ENCODE peak calls at places on chromosomes 1 and 21, in seven cellular contexts. U is activated T-cell treated with anti-CD3 and anti-CD28 coated beads for 4 hours, I is DMS153, Y is transverse colon, R is sigmoid colon, V is ELR, C is EL. A is an unnamed sample.

GRCh38 chr1:24914226-24915069 is 15.6 kb downstream of the RUNX3 start:
- DNase-seq in U (no peak), I (no peak), Y (peak), R (no peak), V (peak), C (peak), A (no peak)

GRCh38 chr1:154940213-154940879 is 3.8 kb upstream of the PMVK start:
- DNase-seq in U (no peak), I (no peak), Y (no peak), R (no peak), V (no peak), C (no peak), A (no peak)

GRCh38 chr1:159900086-159900680 is at the start of gene CFAP45:
- DNase-seq in U (no peak), I (peak), Y (peak), R (peak), V (peak), C (peak), A (peak)

GRCh38 chr1:181662606-181663005 is 179.3 kb downstream of the CACNA1E start:
- DNase-seq in U (no peak), I (no peak), Y (no peak), R (no peak), V (no peak), C (no peak), A (no peak)

GRCh38 chr1:17531682-17532487 is 7.6 kb upstream of the ARHGEF10L start:
- DNase-seq in U (no peak), I (peak), Y (peak), R (peak), V (no peak), C (no peak), A (no peak)

GRCh38 chr1:246726255-246726679 is 2.1 kb downstream of the SCCPDH start:
- DNase-seq in U (no peak), I (no peak), Y (no peak), R (no peak), V (no peak), C (no peak), A (no peak)

GRCh38 chr1:21277178-21277577 is 13.1 kb downstream of the ECE1 start:
- DNase-seq in U (no peak), I (no peak), Y (no peak), R (peak), V (no peak), C (no peak), A (no peak)

GRCh38 chr1:25169610-25170009 is 62.7 kb downstream of the SYF2 start:
- DNase-seq in U (no peak), I (no peak), Y (no peak), R (no peak), V (no peak), C (no peak), A (no peak)

GRCh38 chr1:31660871-31661455 is 16.3 kb upstream of the PEF1 start:
- DNase-seq in U (no peak), I (no peak), Y (no peak), R (no peak), V (no peak), C (no peak), A (no peak)

GRCh38 chr1:22739648-22740385 is 29.2 kb downstream of the EPHB2 start:
- DNase-seq in U (no peak), I (no peak), Y (peak), R (no peak), V (peak), C (peak), A (no peak)

GRCh38 chr1:169048043-169048442 is 58.4 kb upstream of the ATP1B1 start:
- DNase-seq in U (no peak), I (no peak), Y (peak), R (no peak), V (no peak), C (no peak), A (no peak)

GRCh38 chr1:152110365-152110859 is 4.8 kb downstream of the TCHH start:
- DNase-seq in U (no peak), I (no peak), Y (no peak), R (no peak), V (peak), C (peak), A (peak)

GRCh38 chr21:15774590-15774989 is 44.8 kb downstream of the USP25 start:
- DNase-seq in U (no peak), I (no peak), Y (no peak), R (no peak), V (peak), C (peak), A (peak)

GRCh38 chr21:46605759-46606426 is 1.0 kb upstream of the S100B start:
- DNase-seq in U (no peak), I (no peak), Y (peak), R (no peak), V (no peak), C (no peak), A (no peak)

GRCh38 chr1:12591267-12591938 is 26.6 kb downstream of the DHRS3 start:
- DNase-seq in U (no peak), I (no peak), Y (peak), R (peak), V (no peak), C (no peak), A (no peak)

GRCh38 chr1:45554198-45554597 is 3.6 kb downstream of the AKR1A1 start:
- DNase-seq in U (no peak), I (no peak), Y (no peak), R (no peak), V (no peak), C (no peak), A (no peak)

GRCh38 chr1:230822092-230822581 is 46.2 kb downstream of the C1orf198 start:
- DNase-seq in U (no peak), I (no peak), Y (no peak), R (peak), V (no peak), C (no peak), A (no peak)

GRCh38 chr1:206435450-206435849 is 34.8 kb upstream of the IKBKE start:
- DNase-seq in U (no peak), I (no peak), Y (no peak), R (no peak), V (peak), C (peak), A (no peak)

GRCh38 chr1:7971024-7971423 is 9.5 kb downstream of the PARK7 start:
- DNase-seq in U (no peak), I (no peak), Y (no peak), R (no peak), V (no peak), C (no peak), A (no peak)

GRCh38 chr1:55428944-55429931 is 214.1 kb upstream of the USP24 start:
- DNase-seq in U (no peak), I (no peak), Y (peak), R (peak), V (peak), C (peak), A (peak)

GRCh38 chr1:202579806-202580205 is 130.4 kb downstream of the SYT2 start:
- DNase-seq in U (no peak), I (no peak), Y (no peak), R (no peak), V (peak), C (peak), A (peak)

GRCh38 chr1:151790940-151791651 is 796 bp upstream of the TDRKH start:
- DNase-seq in U (no peak), I (no peak), Y (peak), R (no peak), V (peak), C (peak), A (no peak)

GRCh38 chr21:29149771-29150425 is 19.5 kb downstream of the MAP3K7CL start:
- DNase-seq in U (no peak), I (no peak), Y (no peak), R (no peak), V (peak), C (peak), A (no peak)

GRCh38 chr1:53324728-53325297 is 3.1 kb downstream of the LRP8 start:
- DNase-seq in U (no peak), I (no peak), Y (no peak), R (no peak), V (no peak), C (no peak), A (no peak)

GRCh38 chr1:154975409-154976205 is 1.1 kb downstream of the CKS1B start:
- DNase-seq in U (no peak), I (no peak), Y (peak), R (peak), V (peak), C (peak), A (peak)

GRCh38 chr1:100075773-100076172 is 57.0 kb downstream of the SASS6 start:
- DNase-seq in U (no peak), I (no peak), Y (no peak), R (no peak), V (no peak), C (peak), A (no peak)

GRCh38 chr1:24119859-24120756 is 8.2 kb upstream of the MYOM3 start:
- DNase-seq in U (no peak), I (peak), Y (peak), R (no peak), V (no peak), C (no peak), A (peak)

GRCh38 chr1:17944606-17945005 is 163.0 kb upstream of the IGSF21 start:
- DNase-seq in U (no peak), I (no peak), Y (no peak), R (no peak), V (peak), C (no peak), A (no peak)

GRCh38 chr1:24464378-24464770 is 38.3 kb upstream of the RCAN3 start:
- DNase-seq in U (no peak), I (no peak), Y (no peak), R (no peak), V (peak), C (peak), A (no peak)

GRCh38 chr1:27116697-27117096 is 38.2 kb downstream of the SLC9A1 start:
- DNase-seq in U (no peak), I (no peak), Y (no peak), R (no peak), V (no peak), C (peak), A (peak)

A was measured in MCF 10A.